ENCODE peak calls at places on chromosomes 4 and X, in five cellular contexts. O is CD4-positive, alpha-beta T cell; H is stimulated activated CD8-positive, alpha-beta memory T cell treated with anti-CD3 and anti-CD28 coated beads, Interleukin-7, amount 100 ng/mL, for 1 hour; D is substantia nigra; M is A673. Z is an unnamed sample.

GRCh38 chr4:55395529-55396304 is at the start of gene TMEM165:
- DNase-seq in O (peak; percentile 77), M (peak; percentile 79), D (peak; percentile 90), H (peak; percentile 76), Z (peak; percentile 95)

GRCh38 chr4:70158576-70158975 is 4.5 kb downstream of the PRR27 start:
- DNase-seq in O (no peak), H (no peak), M (no peak), D (no peak), Z (no peak)

GRCh38 chrX:69603566-69604194 is 12.2 kb upstream of the EDA start:
- DNase-seq in M (no peak), D (no peak), H (no peak), O (no peak), Z (no peak)

GRCh38 chr4:110268352-110268751 is 69.9 kb upstream of the ELOVL6 start:
- DNase-seq in D (no peak), M (no peak), H (no peak), O (no peak), Z (no peak)

GRCh38 chr4:26729547-26729946 is 131.1 kb upstream of the STIM2 start:
- DNase-seq in M (no peak), D (no peak), H (no peak), O (no peak), Z (no peak)

GRCh38 chr4:19329631-19330030 is 922.1 kb upstream of the SLIT2 start:
- DNase-seq in D (no peak), O (no peak), H (no peak), M (no peak), Z (no peak)

GRCh38 chr4:26132858-26133257 is 188.0 kb upstream of the RBPJ start:
- DNase-seq in M (no peak), D (no peak), H (no peak), O (no peak), Z (no peak)

GRCh38 chr4:41632481-41633073 is 94.6 kb downstream of the LIMCH1 start:
- DNase-seq in H (no peak), O (no peak), D (no peak), M (no peak), Z (no peak)

GRCh38 chr4:100189820-100190642 is at the start of gene DDIT4L:
- DNase-seq in O (no peak), D (peak; percentile 7), M (peak; percentile 48), H (no peak), Z (no peak)

GRCh38 chrX:16585486-16586370 is 64.2 kb upstream of the S100G start:
- DNase-seq in H (no peak), O (no peak), D (no peak), M (no peak), Z (no peak)

GRCh38 chr4:27251788-27252187 is 391.1 kb downstream of the STIM2 start:
- DNase-seq in D (no peak), M (no peak), O (no peak), H (no peak), Z (no peak)

GRCh38 chr4:161382655-161383054 is 781.1 kb downstream of the FSTL5 start:
- DNase-seq in M (no peak), H (no peak), O (no peak), D (no peak), Z (no peak)

GRCh38 chrX:38882894-38883620 is 81.8 kb downstream of the MID1IP1 start:
- DNase-seq in O (no peak), H (no peak), M (no peak), D (no peak), Z (no peak)

GRCh38 chr4:40316333-40316781 is 18.8 kb upstream of the CHRNA9 start:
- DNase-seq in O (peak; percentile 37), D (no peak), H (no peak), M (peak; percentile 84), Z (peak; percentile 74)

GRCh38 chrX:153829799-153830631 is at the start of gene PDZD4:
- DNase-seq in O (peak; percentile 13), M (no peak), H (no peak), D (no peak), Z (no peak)

GRCh38 chr4:1327526-1328266 is 19.3 kb upstream of the UVSSA start:
- DNase-seq in M (no peak), H (no peak), D (no peak), O (no peak), Z (no peak)

GRCh38 chr4:66564901-66565648 is 894.8 kb upstream of the EPHA5 start:
- DNase-seq in M (no peak), H (no peak), D (no peak), O (no peak), Z (no peak)

Z was measured in Karpas-422.